ENCODE peak calls at places on chromosomes 6 and 20, in nine cellular contexts. R, V, K, Z, H, M, Q, B and Y are unnamed samples.

GRCh38 chr20:41054463-41055230 is 26.0 kb downstream of the TOP1 start:
- DNase-seq in R (no peak), M (no peak), H (no peak), B (no peak), V (no peak), Q (no peak), K (no peak), Z (no peak), Y (no peak)

GRCh38 chr6:148242180-148242579 is 100.5 kb upstream of the SASH1 start:
- DNase-seq in M (no peak), H (no peak), B (no peak), K (no peak), Q (no peak), Z (no peak), V (no peak), R (no peak), Y (no peak)

GRCh38 chr6:41709375-41709774 is 26.0 kb downstream of the TFEB start:
- DNase-seq in Z (no peak), M (no peak), V (no peak), H (no peak), R (no peak), K (no peak), Q (no peak), B (no peak), Y (no peak)

GRCh38 chr6:133240511-133241087 is 558 bp upstream of the EYA4 start:
- DNase-seq in H (peak; percentile 75), Q (no peak), Z (no peak), B (no peak), V (no peak), R (no peak), K (peak; percentile 80), M (peak; percentile 70), Y (no peak)

GRCh38 chr6:133730881-133731280 is 158.0 kb upstream of the TCF21 start:
- DNase-seq in V (no peak), B (no peak), M (no peak), Z (no peak), K (no peak), R (no peak), H (peak; percentile 60), Q (no peak), Y (no peak)

GRCh38 chr6:111880181-111880944 is 7.1 kb upstream of the FYN start:
- DNase-seq in R (no peak), H (peak; percentile 54), M (no peak), B (no peak), Q (no peak), K (no peak), Z (no peak), V (no peak), Y (no peak)

GRCh38 chr20:14055127-14055742 is 59.9 kb downstream of the MACROD2 start:
- DNase-seq in K (no peak), M (peak; percentile 79), Q (no peak), B (no peak), R (no peak), V (no peak), Z (peak; percentile 14), H (peak; percentile 61), Y (peak; percentile 14)

GRCh38 chr6:8043221-8043620 is 21.0 kb downstream of the BLOC1S5 start:
- DNase-seq in R (no peak), Z (no peak), M (no peak), B (no peak), V (no peak), H (peak; percentile 31), K (no peak), Q (no peak), Y (no peak)

DNA sequence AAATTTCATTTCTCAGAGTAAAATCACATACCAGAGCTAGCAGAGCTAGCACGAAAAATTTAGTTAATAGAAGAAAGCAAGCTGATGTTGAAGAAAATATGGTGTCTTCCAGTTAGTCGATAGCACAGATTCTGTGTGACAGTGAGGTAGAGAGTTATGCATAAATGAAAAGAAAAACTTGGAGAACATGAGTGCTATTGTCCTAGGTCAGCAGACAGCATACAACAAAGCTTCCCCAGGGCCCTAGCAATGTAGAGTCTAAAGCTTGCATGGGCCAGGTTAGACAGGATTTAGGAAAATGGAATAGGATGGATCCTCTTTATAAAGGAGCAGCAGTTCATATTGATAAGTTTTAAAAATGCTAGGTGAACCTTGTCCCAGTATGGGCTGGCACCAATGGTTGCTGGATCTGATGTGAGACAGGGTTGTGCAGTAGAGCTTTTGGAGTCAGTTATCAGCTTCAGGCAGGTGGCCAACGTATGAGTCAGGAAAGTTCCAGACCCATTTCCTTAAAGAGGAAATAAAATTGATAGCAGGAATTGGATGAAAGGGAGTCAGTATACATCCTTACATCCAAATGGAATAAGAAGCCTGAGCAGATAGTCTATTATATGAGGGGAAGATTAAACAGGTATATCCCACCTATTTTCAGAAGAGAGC is 277.2 kb downstream of the FRK start:
- DNase-seq in Q (peak; percentile 58), H (no peak), Z (no peak), K (no peak), R (no peak), V (no peak), M (no peak), B (no peak), Y (no peak)
- H3K27me3 ChIP-seq in Q (no peaks in the 10 kb centered on the region), H (no peaks in the 10 kb centered on the region), Z (no peaks in the 10 kb centered on the region), K (no peaks in the 10 kb centered on the region), R (no peaks in the 10 kb centered on the region), V (no peaks in the 10 kb centered on the region), M (no peaks in the 10 kb centered on the region), B (no peaks in the 10 kb centered on the region), Y (no peaks in the 10 kb centered on the region)

DNA sequence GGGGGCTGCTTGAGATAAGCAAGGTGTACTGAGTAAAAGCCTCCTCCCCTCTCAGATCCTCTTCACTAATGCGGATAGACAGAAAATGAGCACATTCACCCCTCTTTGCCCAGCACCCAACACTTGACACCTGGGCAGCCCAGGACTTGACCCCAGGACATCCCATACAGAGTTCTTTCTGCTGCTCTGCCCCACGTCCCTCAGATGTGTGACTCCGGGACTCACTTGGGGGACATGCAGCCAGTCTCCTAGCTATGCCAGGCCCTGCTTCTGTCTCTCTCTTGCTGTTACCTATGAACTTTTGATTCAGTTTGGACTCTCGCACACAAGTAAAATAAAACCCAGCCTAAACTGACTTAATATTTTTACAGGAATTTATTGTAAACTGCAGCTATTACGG is 159.9 kb downstream of the EYA2 start:
- DNase-seq in Z (no peak), R (no peak), M (no peak), Q (no peak), H (no peak), K (no peak), B (no peak), V (no peak), Y (no peak)
- TF ChIP-seq CTCF in Z (no peak), R (no peak), M (no peak), Q (no peak), H (no peak), K (no peak), B (no peak), V (no peak), Y (no peak)

DNA sequence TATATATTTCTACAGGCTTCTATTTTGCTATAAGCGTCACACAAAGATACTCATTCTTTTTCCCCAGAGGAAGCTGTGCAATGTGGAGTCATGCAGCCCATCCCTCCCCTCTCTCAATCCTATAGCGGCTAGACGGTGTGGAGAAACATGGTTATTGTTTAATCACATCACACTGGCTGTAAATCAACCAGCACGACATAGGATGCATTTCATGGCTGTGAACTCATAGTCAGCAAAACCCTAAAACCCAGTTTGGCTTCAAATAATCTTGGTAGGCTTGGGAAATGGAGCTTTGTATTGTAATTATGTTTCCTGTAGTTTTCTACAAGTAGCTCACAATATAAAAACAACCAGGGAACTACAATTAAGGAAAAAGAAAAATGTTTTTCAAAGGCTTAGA is 16.8 kb downstream of the FOXC1 start:
- DNase-seq in M (no peak), Q (no peak), V (no peak), R (no peak), K (peak; percentile 2), H (no peak), B (no peak), Z (no peak), Y (no peak)
- H3K27me3 ChIP-seq in M (peaks cover 98% of the 10 kb centered on the region), Q (peaks cover 22% of the 10 kb centered on the region), V (no peaks in the 10 kb centered on the region), R (peaks cover 77% of the 10 kb centered on the region), K (no peaks in the 10 kb centered on the region), H (peaks cover 2% of the 10 kb centered on the region), B (no peaks in the 10 kb centered on the region), Z (peaks cover 30% of the 10 kb centered on the region), Y (peaks cover 2% of the 10 kb centered on the region)

GRCh38 chr6:157981395-157982296 is at the start of gene SYNJ2:
- DNase-seq in Z (peak; percentile 57), K (peak; percentile 89), R (peak; percentile 84), H (peak; percentile 83), V (peak; percentile 76), M (peak; percentile 89), Q (peak; percentile 92), B (peak; percentile 56), Y (no peak)
- TF ChIP-seq CTCF in Z (no peak), K (peak; percentile 49), R (peak; percentile 50), H (peak; percentile 47), V (peak; percentile 68), M (peak; percentile 58), Q (peak; percentile 49), B (peak; percentile 67), Y (peak; percentile 51)

GRCh38 chr20:63384336-63384735 is 23.2 kb upstream of the CHRNA4 start:
- DNase-seq in H (no peak), Q (no peak), K (no peak), Z (no peak), M (no peak), B (no peak), V (no peak), R (no peak), Y (no peak)

GRCh38 chr20:63385819-63386218 is 24.7 kb upstream of the CHRNA4 start:
- DNase-seq in R (no peak), K (no peak), V (no peak), Q (no peak), Z (no peak), M (no peak), H (no peak), B (no peak), Y (no peak)

GRCh38 chr20:63381781-63382431 is 20.8 kb upstream of the CHRNA4 start:
- DNase-seq in B (no peak), K (no peak), R (peak; percentile 53), Q (no peak), Z (no peak), M (peak; percentile 80), V (no peak), H (no peak), Y (no peak)

GRCh38 chr20:63382551-63383300 is 21.6 kb upstream of the CHRNA4 start:
- DNase-seq in M (no peak), K (no peak), Z (no peak), R (no peak), Q (no peak), H (no peak), B (no peak), V (no peak), Y (no peak)

GRCh38 chr20:63383556-63383955 is 22.4 kb upstream of the CHRNA4 start:
- DNase-seq in R (no peak), V (no peak), K (no peak), Z (no peak), H (no peak), M (no peak), B (no peak), Q (no peak), Y (no peak)
- H3K27me3 ChIP-seq in R (no peaks in the 10 kb centered on the region), V (no peaks in the 10 kb centered on the region), K (no peaks in the 10 kb centered on the region), Z (peaks cover 3% of the 10 kb centered on the region), H (peaks cover 2% of the 10 kb centered on the region), M (no peaks in the 10 kb centered on the region), B (peaks cover 56% of the 10 kb centered on the region), Q (no peaks in the 10 kb centered on the region), Y (peaks cover 11% of the 10 kb centered on the region)

DNA sequence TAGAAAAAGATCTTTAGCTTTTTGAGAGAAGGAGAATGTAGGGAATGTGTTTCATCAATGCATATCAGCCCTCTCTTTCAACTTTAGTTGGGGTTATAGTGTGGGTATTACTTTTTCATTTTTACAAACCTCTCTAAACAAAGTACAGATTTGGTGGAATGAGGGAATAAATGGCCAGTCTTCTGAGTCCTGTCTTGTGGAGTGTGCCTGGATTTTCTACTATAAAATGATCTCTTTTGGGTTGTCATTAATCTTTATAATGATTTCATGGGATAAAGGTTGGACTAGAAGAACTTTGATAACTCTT is 209.3 kb downstream of the RNF144B start:
- DNase-seq in V (no peak), R (no peak), K (no peak), Q (no peak), M (no peak), H (no peak), Z (no peak), B (no peak), Y (no peak)
- TF ChIP-seq CTCF in V (no peak), R (no peak), K (no peak), Q (no peak), M (no peak), H (no peak), Z (no peak), B (no peak), Y (no peak)